ENCODE peak calls at places on chromosome 13, in six cellular contexts. One of them, this sample, is unnamed.

GRCh38 chr13:77919351-77920294 is 992 bp upstream of the EDNRB start:
- DNase-seq in AG10803: no peak
- DNase-seq in neural progenitor cell: peak; percentile 69
- DNase-seq in K562: no peak
- DNase-seq in activated CD8-positive, alpha-beta T cell treated with anti-CD3 and anti-CD28 coated beads for 36 hours: peak; percentile 3
- DNase-seq in IMR-90: peak; percentile 15
- DNase-seq in this sample: peak; percentile 35

GRCh38 chr13:24272452-24273161 is 36.8 kb upstream of the C1QTNF9 start:
- DNase-seq in AG10803: no peak
- DNase-seq in neural progenitor cell: no peak
- DNase-seq in K562: no peak
- DNase-seq in activated CD8-positive, alpha-beta T cell treated with anti-CD3 and anti-CD28 coated beads for 36 hours: peak; percentile 27
- DNase-seq in IMR-90: no peak
- DNase-seq in this sample: no peak

GRCh38 chr13:33123066-33123940 is 107.1 kb downstream of the KL start:
- DNase-seq in AG10803: peak; percentile 34
- DNase-seq in neural progenitor cell: no peak
- DNase-seq in K562: no peak
- DNase-seq in activated CD8-positive, alpha-beta T cell treated with anti-CD3 and anti-CD28 coated beads for 36 hours: no peak
- DNase-seq in IMR-90: peak; percentile 53
- DNase-seq in this sample: no peak

GRCh38 chr13:47831265-47831664 is 169.8 kb downstream of the SUCLA2 start:
- DNase-seq in AG10803: peak; percentile 55
- DNase-seq in neural progenitor cell: no peak
- DNase-seq in K562: no peak
- DNase-seq in activated CD8-positive, alpha-beta T cell treated with anti-CD3 and anti-CD28 coated beads for 36 hours: no peak
- DNase-seq in IMR-90: peak; percentile 23
- DNase-seq in this sample: no peak

GRCh38 chr13:23512762-23513395 is 57.3 kb upstream of the TNFRSF19 start:
- DNase-seq in AG10803: no peak
- DNase-seq in neural progenitor cell: no peak
- DNase-seq in K562: no peak
- DNase-seq in activated CD8-positive, alpha-beta T cell treated with anti-CD3 and anti-CD28 coated beads for 36 hours: no peak
- DNase-seq in IMR-90: no peak
- DNase-seq in this sample: no peak

GRCh38 chr13:21567714-21568113 is 36.3 kb downstream of the MICU2 start:
- DNase-seq in AG10803: no peak
- DNase-seq in neural progenitor cell: no peak
- DNase-seq in K562: peak; percentile 85
- DNase-seq in activated CD8-positive, alpha-beta T cell treated with anti-CD3 and anti-CD28 coated beads for 36 hours: no peak
- DNase-seq in IMR-90: peak; percentile 20
- DNase-seq in this sample: peak; percentile 26

GRCh38 chr13:105737688-105738087 is 797.8 kb downstream of the EFNB2 start:
- DNase-seq in AG10803: no peak
- DNase-seq in neural progenitor cell: no peak
- DNase-seq in K562: no peak
- DNase-seq in activated CD8-positive, alpha-beta T cell treated with anti-CD3 and anti-CD28 coated beads for 36 hours: no peak
- DNase-seq in IMR-90: no peak
- DNase-seq in this sample: no peak

GRCh38 chr13:47484564-47484963 is 516.5 kb downstream of the SUCLA2 start:
- DNase-seq in AG10803: peak; percentile 91
- DNase-seq in neural progenitor cell: no peak
- DNase-seq in K562: no peak
- DNase-seq in activated CD8-positive, alpha-beta T cell treated with anti-CD3 and anti-CD28 coated beads for 36 hours: no peak
- DNase-seq in IMR-90: peak; percentile 89
- DNase-seq in this sample: no peak

GRCh38 chr13:110397445-110397844 is 90.4 kb downstream of the COL4A2 start:
- DNase-seq in AG10803: peak; percentile 89
- DNase-seq in neural progenitor cell: no peak
- DNase-seq in K562: no peak
- DNase-seq in activated CD8-positive, alpha-beta T cell treated with anti-CD3 and anti-CD28 coated beads for 36 hours: no peak
- DNase-seq in IMR-90: peak; percentile 85
- DNase-seq in this sample: no peak

GRCh38 chr13:105442941-105443340 is 1092.5 kb downstream of the EFNB2 start:
- DNase-seq in AG10803: peak; percentile 94
- DNase-seq in neural progenitor cell: no peak
- DNase-seq in K562: no peak
- DNase-seq in activated CD8-positive, alpha-beta T cell treated with anti-CD3 and anti-CD28 coated beads for 36 hours: no peak
- DNase-seq in IMR-90: peak; percentile 100
- DNase-seq in this sample: no peak

GRCh38 chr13:91172160-91172559 is 175.3 kb upstream of the MIR17HG start:
- DNase-seq in AG10803: no peak
- DNase-seq in neural progenitor cell: no peak
- DNase-seq in K562: no peak
- DNase-seq in activated CD8-positive, alpha-beta T cell treated with anti-CD3 and anti-CD28 coated beads for 36 hours: no peak
- DNase-seq in IMR-90: no peak
- DNase-seq in this sample: no peak
- TF ChIP-seq CTCF in AG10803: no peak
- TF ChIP-seq CTCF in neural progenitor cell: no peak
- TF ChIP-seq CTCF in K562: no peak
- TF ChIP-seq CTCF in activated CD8-positive, alpha-beta T cell treated with anti-CD3 and anti-CD28 coated beads for 36 hours: no peak
- TF ChIP-seq CTCF in IMR-90: no peak
- TF ChIP-seq CTCF in this sample: no peak

GRCh38 chr13:89925107-89925506 is 1422.4 kb upstream of the MIR17HG start:
- DNase-seq in AG10803: peak; percentile 3
- DNase-seq in neural progenitor cell: peak; percentile 57
- DNase-seq in K562: peak; percentile 30
- DNase-seq in activated CD8-positive, alpha-beta T cell treated with anti-CD3 and anti-CD28 coated beads for 36 hours: no peak
- DNase-seq in IMR-90: peak; percentile 2
- DNase-seq in this sample: no peak
- TF ChIP-seq CTCF in AG10803: peak; percentile 29
- TF ChIP-seq CTCF in neural progenitor cell: peak; percentile 71
- TF ChIP-seq CTCF in K562: no peak
- TF ChIP-seq CTCF in activated CD8-positive, alpha-beta T cell treated with anti-CD3 and anti-CD28 coated beads for 36 hours: no peak
- TF ChIP-seq CTCF in IMR-90: no peak
- TF ChIP-seq CTCF in this sample: peak; percentile 20

DNA sequence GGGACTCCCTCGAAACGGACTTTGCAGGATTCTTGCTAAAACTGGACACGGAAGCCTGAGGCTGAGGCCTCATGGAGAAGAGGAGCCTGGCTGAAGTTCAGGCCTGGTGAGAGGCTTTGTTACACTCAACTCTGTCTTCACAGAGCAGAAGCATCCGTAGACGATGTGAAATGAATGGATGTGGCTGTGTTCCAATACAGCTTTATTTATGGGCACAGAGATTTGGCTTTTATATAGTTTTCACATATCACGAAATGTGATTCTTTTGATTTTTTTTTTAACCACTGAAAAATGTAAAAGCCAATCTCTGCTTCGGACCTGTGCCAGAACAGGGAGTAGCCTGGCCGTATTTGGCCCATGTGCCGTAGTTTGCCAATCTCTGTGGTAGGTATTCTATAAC is 171.4 kb upstream of the RNF113B start:
- DNase-seq in AG10803: peak; percentile 56
- DNase-seq in neural progenitor cell: no peak
- DNase-seq in K562: no peak
- DNase-seq in activated CD8-positive, alpha-beta T cell treated with anti-CD3 and anti-CD28 coated beads for 36 hours: no peak
- DNase-seq in IMR-90: no peak
- DNase-seq in this sample: no peak
- TF ChIP-seq CTCF in AG10803: no peak
- TF ChIP-seq CTCF in neural progenitor cell: no peak
- TF ChIP-seq CTCF in K562: no peak
- TF ChIP-seq CTCF in activated CD8-positive, alpha-beta T cell treated with anti-CD3 and anti-CD28 coated beads for 36 hours: no peak
- TF ChIP-seq CTCF in IMR-90: no peak
- TF ChIP-seq CTCF in this sample: no peak

GRCh38 chr13:67914535-67914934 is 684.4 kb upstream of the PCDH9 start:
- DNase-seq in AG10803: no peak
- DNase-seq in neural progenitor cell: no peak
- DNase-seq in K562: no peak
- DNase-seq in activated CD8-positive, alpha-beta T cell treated with anti-CD3 and anti-CD28 coated beads for 36 hours: no peak
- DNase-seq in IMR-90: no peak
- DNase-seq in this sample: no peak
- TF ChIP-seq CTCF in AG10803: no peak
- TF ChIP-seq CTCF in neural progenitor cell: no peak
- TF ChIP-seq CTCF in K562: no peak
- TF ChIP-seq CTCF in activated CD8-positive, alpha-beta T cell treated with anti-CD3 and anti-CD28 coated beads for 36 hours: no peak
- TF ChIP-seq CTCF in IMR-90: no peak
- TF ChIP-seq CTCF in this sample: no peak